ENCODE peak calls at places on chromosomes 2 and 18, in ten cellular contexts. L is CD8-positive, alpha-beta T cell; G is GM23338; W is Caco-2; X is effector memory CD4-positive, alpha-beta T cell; N is thoracic aorta; P is HepG2; C is endodermal cell; R is heart left ventricle; Y is CD8-positive, alpha-beta memory T cell. H is an unnamed sample.
A peak's percentile ranks its signal among the peaks of the same experiment; 100 is the strongest.

GRCh38 chr2:26477126-26477910 is 606 bp downstream of the OTOF start:
- DNase-seq in L (no peak), G (peak; percentile 29), W (no peak), X (no peak), N (no peak), P (no peak), C (peak; percentile 60), R (no peak), Y (no peak), H (no peak)

GRCh38 chr2:66362651-66363050 is 72.3 kb upstream of the MEIS1 start:
- DNase-seq in L (no peak), G (no peak), W (no peak), X (no peak), N (no peak), P (no peak), C (no peak), R (no peak), Y (no peak), H (no peak)

GRCh38 chr2:11239718-11240462 is 84.6 kb downstream of the SLC66A3 start:
- DNase-seq in L (no peak), G (no peak), W (no peak), X (no peak), N (no peak), P (peak; percentile 70), C (no peak), R (no peak), Y (no peak), H (no peak)

GRCh38 chr18:26894006-26894405 is 28.5 kb upstream of the AQP4 start:
- DNase-seq in L (no peak), G (peak; percentile 12), W (no peak), X (no peak), N (no peak), P (no peak), C (peak; percentile 44), R (no peak), Y (no peak), H (no peak)

GRCh38 chr2:69720922-69721491 is 20.9 kb upstream of the ANXA4 start:
- DNase-seq in L (no peak), G (no peak), W (no peak), X (no peak), N (no peak), P (no peak), C (no peak), R (no peak), Y (no peak), H (no peak)

GRCh38 chr2:109162999-109163398 is 34.0 kb downstream of the SH3RF3 start:
- DNase-seq in L (no peak), G (no peak), W (no peak), X (no peak), N (peak; percentile 75), P (no peak), C (no peak), R (peak; percentile 79), Y (no peak), H (no peak)

GRCh38 chr2:98912221-98912851 is 23.7 kb downstream of the CRACDL start:
- DNase-seq in L (no peak), G (no peak), W (no peak), X (no peak), N (no peak), P (no peak), C (peak; percentile 37), R (peak; percentile 70), Y (no peak), H (no peak)

GRCh38 chr2:159557437-159558034 is 58.8 kb downstream of the BAZ2B start:
- DNase-seq in L (no peak), G (peak; percentile 70), W (peak; percentile 57), X (no peak), N (no peak), P (peak; percentile 42), C (peak; percentile 55), R (no peak), Y (no peak), H (peak; percentile 16)

GRCh38 chr2:95575857-95576256 is 15.9 kb upstream of the TRIM43 start:
- DNase-seq in L (no peak), G (no peak), W (no peak), X (no peak), N (no peak), P (no peak), C (no peak), R (no peak), Y (no peak), H (no peak)

GRCh38 chr18:12321331-12321730 is 13.3 kb downstream of the TUBB6 start:
- DNase-seq in L (no peak), G (no peak), W (no peak), X (no peak), N (no peak), P (no peak), C (no peak), R (no peak), Y (no peak), H (no peak)

GRCh38 chr2:238865744-238866355 is 18.0 kb downstream of the TWIST2 start:
- DNase-seq in L (no peak), G (no peak), W (no peak), X (no peak), N (no peak), P (no peak), C (peak; percentile 39), R (no peak), Y (no peak), H (no peak)

GRCh38 chr2:235283246-235283645 is 210.6 kb upstream of the AGAP1 start:
- DNase-seq in L (no peak), G (no peak), W (no peak), X (no peak), N (no peak), P (no peak), C (no peak), R (no peak), Y (no peak), H (no peak)

GRCh38 chr2:127003028-127003800 is 103.7 kb downstream of the BIN1 start:
- DNase-seq in L (no peak), G (no peak), W (peak; percentile 68), X (no peak), N (no peak), P (peak; percentile 60), C (no peak), R (no peak), Y (no peak), H (no peak)

GRCh38 chr2:20050104-20050711 is 1.2 kb downstream of the LAPTM4A start:
- DNase-seq in L (peak; percentile 55), G (peak; percentile 9), W (no peak), X (peak; percentile 35), N (no peak), P (peak; percentile 18), C (no peak), R (no peak), Y (no peak), H (no peak)

GRCh38 chr2:215828528-215829184 is 184.7 kb downstream of the MREG start:
- DNase-seq in L (peak; percentile 19), G (peak; percentile 89), W (peak; percentile 66), X (no peak), N (no peak), P (peak; percentile 81), C (peak; percentile 90), R (peak; percentile 42), Y (peak; percentile 3), H (peak; percentile 67)

DNA sequence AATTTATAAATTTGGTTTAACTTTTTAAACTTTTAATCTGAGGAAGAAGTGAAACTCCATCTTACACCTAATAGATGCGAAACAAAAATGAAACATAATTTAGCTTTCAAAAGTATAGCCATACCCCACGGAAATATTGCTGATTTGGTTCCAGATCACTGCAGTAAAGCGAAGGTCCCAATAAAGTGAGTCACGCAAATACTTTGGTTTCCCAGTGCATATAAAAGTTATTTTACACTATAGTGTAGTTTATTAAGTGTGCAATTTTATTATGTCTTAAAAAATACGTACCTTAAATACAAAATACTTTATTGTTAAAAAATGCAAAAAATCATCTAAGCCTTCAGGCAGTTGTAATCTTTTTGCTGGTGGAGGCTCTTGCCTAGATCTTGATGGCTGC is 55.1 kb downstream of the TWSG1 start:
- DNase-seq in L (no peak), G (no peak), W (no peak), X (no peak), N (no peak), P (no peak), C (no peak), R (no peak), Y (no peak), H (no peak)
- H3K4me1 ChIP-seq in L (no peaks in the 10 kb centered on the region), G (no peaks in the 10 kb centered on the region), W (no peaks in the 10 kb centered on the region), X (no peaks in the 10 kb centered on the region), N (no peaks in the 10 kb centered on the region), P (no peaks in the 10 kb centered on the region), C (no peaks in the 10 kb centered on the region), R (no peaks in the 10 kb centered on the region), Y (no peaks in the 10 kb centered on the region), H (no peaks in the 10 kb centered on the region)

GRCh38 chr18:55248497-55248896 is 289.2 kb upstream of the CCDC68 start:
- DNase-seq in L (no peak), G (no peak), W (no peak), X (no peak), N (no peak), P (no peak), C (no peak), R (no peak), Y (no peak), H (no peak)
- H3K4me1 ChIP-seq in L (no peaks in the 10 kb centered on the region), G (peaks cover 19% of the 10 kb centered on the region), W (peaks cover 42% of the 10 kb centered on the region), X (no peaks in the 10 kb centered on the region), N (peaks cover 38% of the 10 kb centered on the region), P (no peaks in the 10 kb centered on the region), C (peaks cover 3% of the 10 kb centered on the region), R (peaks cover 73% of the 10 kb centered on the region), Y (no peaks in the 10 kb centered on the region), H (no peaks in the 10 kb centered on the region)

GRCh38 chr2:178479758-178480226 is 465 bp upstream of the PLEKHA3 start:
- DNase-seq in L (no peak), G (no peak), W (no peak), X (no peak), N (no peak), P (no peak), C (no peak), R (no peak), Y (no peak), H (no peak)
- H3K4me1 ChIP-seq in L (peaks cover 45% of the 10 kb centered on the region), G (peaks cover 16% of the 10 kb centered on the region), W (peaks cover 7% of the 10 kb centered on the region), X (peaks cover 16% of the 10 kb centered on the region), N (peaks cover 45% of the 10 kb centered on the region), P (peaks cover 57% of the 10 kb centered on the region), C (no peaks in the 10 kb centered on the region), R (peaks cover 55% of the 10 kb centered on the region), Y (peaks cover 41% of the 10 kb centered on the region), H (peaks cover 1% of the 10 kb centered on the region)

GRCh38 chr2:42099431-42100173 is 51.8 kb downstream of the PKDCC start:
- DNase-seq in L (no peak), G (no peak), W (no peak), X (no peak), N (no peak), P (no peak), C (peak; percentile 54), R (no peak), Y (no peak), H (no peak)

GRCh38 chr2:42098571-42099430 is 51.0 kb downstream of the PKDCC start:
- DNase-seq in L (no peak), G (no peak), W (no peak), X (no peak), N (no peak), P (no peak), C (peak; percentile 60), R (peak; percentile 38), Y (no peak), H (no peak)

GRCh38 chr2:42095923-42096408 is 48.1 kb downstream of the PKDCC start:
- DNase-seq in L (peak; percentile 84), G (peak; percentile 77), W (peak; percentile 74), X (peak; percentile 44), N (no peak), P (peak; percentile 81), C (peak; percentile 77), R (peak; percentile 59), Y (peak; percentile 66), H (no peak)

GRCh38 chr2:42094114-42094513 is 46.3 kb downstream of the PKDCC start:
- DNase-seq in L (no peak), G (no peak), W (no peak), X (no peak), N (no peak), P (no peak), C (no peak), R (no peak), Y (no peak), H (no peak)

GRCh38 chr2:42096869-42097591 is 49.2 kb downstream of the PKDCC start:
- DNase-seq in L (no peak), G (no peak), W (no peak), X (no peak), N (no peak), P (no peak), C (peak; percentile 58), R (no peak), Y (no peak), H (no peak)
- H3K4me1 ChIP-seq in L (peaks cover 46% of the 10 kb centered on the region), G (peaks cover 8% of the 10 kb centered on the region), W (peaks cover 34% of the 10 kb centered on the region), X (peaks cover 38% of the 10 kb centered on the region), N (peaks cover 17% of the 10 kb centered on the region), P (peaks cover 82% of the 10 kb centered on the region), C (peaks cover under 1% of the 10 kb centered on the region), R (peaks cover 70% of the 10 kb centered on the region), Y (peaks cover 41% of the 10 kb centered on the region), H (peaks cover 3% of the 10 kb centered on the region)

H was measured in iPS DF 6.9.